ENCODE peak calls at places on chromosomes 5 and 9, in seven cellular contexts. N is naive B cell; M is CD8-positive, alpha-beta memory T cell; F is thoracic aorta; O is NCI-H2081; J is heart left ventricle; R is SW480. V is an unnamed sample.

GRCh38 chr9:37511006-37511714 is 25.4 kb downstream of the POLR1E start:
- DNase-seq in N (no peak), M (no peak), F (no peak), O (no peak), J (no peak), R (no peak), V (no peak)

GRCh38 chr5:68215888-68216736 is 556 bp downstream of the PIK3R1 start:
- DNase-seq in N (peak; percentile 68), M (peak; percentile 91), F (peak; percentile 28), O (peak; percentile 6), J (peak; percentile 62), R (peak; percentile 79), V (peak; percentile 27)

GRCh38 chr9:137968235-137968634 is 90.7 kb downstream of the CACNA1B start:
- DNase-seq in N (no peak), M (no peak), F (no peak), O (no peak), J (no peak), R (no peak), V (no peak)

GRCh38 chr9:36903541-36904435 is 130.3 kb downstream of the PAX5 start:
- DNase-seq in N (no peak), M (no peak), F (no peak), O (no peak), J (no peak), R (peak; percentile 80), V (no peak)

GRCh38 chr5:161431963-161432362 is 114.6 kb downstream of the GABRB2 start:
- DNase-seq in N (no peak), M (no peak), F (no peak), O (no peak), J (no peak), R (no peak), V (no peak)

GRCh38 chr9:107480386-107480789 is 9.2 kb downstream of the KLF4 start:
- DNase-seq in N (no peak), M (no peak), F (no peak), O (no peak), J (no peak), R (peak; percentile 43), V (no peak)

GRCh38 chr9:26264709-26265601 is 586.7 kb upstream of the TUSC1 start:
- DNase-seq in N (no peak), M (no peak), F (no peak), O (no peak), J (no peak), R (no peak), V (no peak)

GRCh38 chr5:146877783-146878470 is 630 bp downstream of the PPP2R2B start:
- DNase-seq in N (no peak), M (peak; percentile 18), F (no peak), O (no peak), J (no peak), R (no peak), V (no peak)

GRCh38 chr9:129737479-129738269 is 15.2 kb downstream of the PTGES start:
- DNase-seq in N (peak; percentile 79), M (peak; percentile 85), F (peak; percentile 45), O (peak; percentile 81), J (peak; percentile 84), R (peak; percentile 56), V (peak; percentile 25)

GRCh38 chr9:128001411-128002298 is 20.9 kb upstream of the EEIG1 start:
- DNase-seq in N (no peak), M (no peak), F (no peak), O (no peak), J (no peak), R (peak; percentile 62), V (no peak)

GRCh38 chr5:102627311-102627710 is 127.8 kb upstream of the PAM start:
- DNase-seq in N (no peak), M (no peak), F (no peak), O (no peak), J (no peak), R (peak; percentile 42), V (no peak)

GRCh38 chr5:110855961-110856360 is 117.2 kb downstream of the SLC25A46 start:
- DNase-seq in N (no peak), M (no peak), F (no peak), O (no peak), J (no peak), R (no peak), V (no peak)

GRCh38 chr5:93874080-93874479 is 132.7 kb upstream of the POU5F2 start:
- DNase-seq in N (no peak), M (no peak), F (no peak), O (no peak), J (no peak), R (peak; percentile 2), V (no peak)

GRCh38 chr5:96336351-96336985 is 96.6 kb downstream of the PCSK1 start:
- DNase-seq in N (peak; percentile 48), M (peak; percentile 57), F (peak; percentile 67), O (peak; percentile 22), J (peak; percentile 61), R (peak; percentile 83), V (peak; percentile 60)

GRCh38 chr9:77756449-77756848 is 108.3 kb upstream of the GNA14 start:
- DNase-seq in N (no peak), M (no peak), F (no peak), O (no peak), J (no peak), R (no peak), V (no peak)

GRCh38 chr5:142357469-142358090 is 32.8 kb upstream of the SPRY4 start:
- DNase-seq in N (peak; percentile 14), M (peak; percentile 18), F (no peak), O (no peak), J (no peak), R (peak; percentile 32), V (no peak)

GRCh38 chr5:76084496-76085285 is 1.5 kb downstream of the SV2C start:
- DNase-seq in N (no peak), M (no peak), F (no peak), O (peak; percentile 28), J (no peak), R (no peak), V (no peak)

GRCh38 chr9:110526426-110526825 is 53.1 kb downstream of the SVEP1 start:
- DNase-seq in N (no peak), M (no peak), F (no peak), O (no peak), J (no peak), R (no peak), V (no peak)

GRCh38 chr5:135119497-135119896 is 85.5 kb upstream of the PITX1 start:
- DNase-seq in N (no peak), M (no peak), F (no peak), O (no peak), J (no peak), R (no peak), V (no peak)

GRCh38 chr5:127757576-127757975 is 54.4 kb downstream of the CCDC192 start:
- DNase-seq in N (no peak), M (no peak), F (no peak), O (peak; percentile 7), J (peak; percentile 23), R (peak; percentile 75), V (no peak)

GRCh38 chr5:120803282-120803681 is 339.2 kb downstream of the PRR16 start:
- DNase-seq in N (no peak), M (no peak), F (no peak), O (no peak), J (no peak), R (peak; percentile 4), V (no peak)

GRCh38 chr9:137535120-137535428 is 15.1 kb downstream of the PNPLA7 start:
- DNase-seq in N (no peak), M (no peak), F (no peak), O (no peak), J (no peak), R (no peak), V (no peak)

GRCh38 chr5:159071382-159071781 is 28.3 kb downstream of the EBF1 start:
- DNase-seq in N (no peak), M (no peak), F (no peak), O (peak; percentile 56), J (no peak), R (no peak), V (peak; percentile 36)

GRCh38 chr9:98344581-98344980 is 89.1 kb upstream of the TBC1D2 start:
- DNase-seq in N (no peak), M (no peak), F (no peak), O (no peak), J (no peak), R (no peak), V (no peak)

GRCh38 chr5:174793684-174794328 is 69.4 kb downstream of the MSX2 start:
- DNase-seq in N (no peak), M (peak; percentile 4), F (no peak), O (peak; percentile 8), J (peak; percentile 43), R (peak; percentile 47), V (peak; percentile 0)

GRCh38 chr9:75930766-75931311 is 40.4 kb downstream of the PCSK5 start:
- DNase-seq in N (no peak), M (no peak), F (no peak), O (no peak), J (no peak), R (no peak), V (no peak)

GRCh38 chr5:110150199-110150598 is 460.5 kb downstream of the MAN2A1 start:
- DNase-seq in N (no peak), M (no peak), F (no peak), O (no peak), J (no peak), R (no peak), V (no peak)

GRCh38 chr5:117624226-117624625 is 1049.6 kb upstream of the SEMA6A start:
- DNase-seq in N (no peak), M (no peak), F (no peak), O (no peak), J (no peak), R (no peak), V (no peak)

GRCh38 chr9:121842612-121842978 is 191.2 kb downstream of the DAB2IP start:
- DNase-seq in N (no peak), M (no peak), F (no peak), O (no peak), J (no peak), R (no peak), V (no peak)

GRCh38 chr5:38845555-38846378 is at the start of gene OSMR:
- DNase-seq in N (no peak), M (no peak), F (peak; percentile 91), O (no peak), J (peak; percentile 93), R (no peak), V (peak; percentile 58)

GRCh38 chr9:69919461-69920061 is 98.9 kb downstream of the CFAP95 start:
- DNase-seq in N (peak; percentile 18), M (peak; percentile 32), F (no peak), O (peak; percentile 61), J (no peak), R (peak; percentile 70), V (peak; percentile 43)

GRCh38 chr5:82255844-82256243 is 22.3 kb downstream of the RPS23 start:
- DNase-seq in N (no peak), M (no peak), F (no peak), O (no peak), J (no peak), R (no peak), V (no peak)

GRCh38 chr5:93277001-93277400 is 304.0 kb downstream of the NR2F1-AS1 start:
- DNase-seq in N (no peak), M (no peak), F (no peak), O (no peak), J (no peak), R (no peak), V (no peak)

GRCh38 chr5:43017438-43017820 is 22.7 kb downstream of the ANXA2R start:
- DNase-seq in N (no peak), M (no peak), F (no peak), O (peak; percentile 34), J (peak; percentile 51), R (peak; percentile 40), V (no peak)

GRCh38 chr9:122827759-122828090 is 663 bp downstream of the PDCL start:
- DNase-seq in N (no peak), M (no peak), F (no peak), O (no peak), J (no peak), R (peak; percentile 16), V (no peak)

V was measured in DMS 273 treated with DMSO at 0.1 percent for 48 hours.